ENCODE peak calls at places on chromosomes 13 and 19, in ten cellular contexts. Z is ascending aorta; P is CD8-positive, alpha-beta T cell; R is pancreas; Q is brain microvascular endothelial cell; T is CD8-positive, alpha-beta memory T cell; U is suprapubic skin; M is RWPE2; X is lung; L is testis. V is an unnamed sample.

GRCh38 chr13:73411067-73411809 is 352.4 kb downstream of the KLF5 start:
- DNase-seq in L (no peak), U (no peak), P (no peak), R (no peak), T (no peak), Z (no peak), M (no peak), Q (no peak), X (no peak), V (no peak)

GRCh38 chr13:29526741-29527140 is 68.7 kb downstream of the SLC7A1 start:
- DNase-seq in U (peak; percentile 42), Z (no peak), M (no peak), R (no peak), P (no peak), X (no peak), T (no peak), Q (no peak), L (no peak), V (no peak)

GRCh38 chr19:7340959-7341837 is 7.5 kb upstream of the ARHGEF18 start:
- DNase-seq in M (no peak), P (peak; percentile 84), X (peak; percentile 80), R (peak; percentile 89), Q (peak; percentile 72), Z (peak; percentile 86), U (peak; percentile 87), T (peak; percentile 63), L (peak; percentile 90), V (peak; percentile 70)

GRCh38 chr13:95564091-95564490 is 11.6 kb downstream of the CLDN10 start:
- DNase-seq in T (no peak), R (no peak), L (no peak), Z (no peak), Q (no peak), X (no peak), M (no peak), U (no peak), P (no peak), V (no peak)

GRCh38 chr13:79692846-79693245 is 211.9 kb downstream of the NDFIP2 start:
- DNase-seq in Q (no peak), U (no peak), X (no peak), P (no peak), R (no peak), M (no peak), T (no peak), L (no peak), Z (no peak), V (no peak)

GRCh38 chr19:29645911-29646310 is 19.4 kb upstream of the PLEKHF1 start:
- DNase-seq in U (peak; percentile 54), X (no peak), Z (no peak), T (no peak), Q (peak; percentile 18), L (peak; percentile 79), R (peak; percentile 34), M (no peak), P (no peak), V (peak; percentile 64)

GRCh38 chr13:51324714-51325440 is 14.6 kb upstream of the SERPINE3 start:
- DNase-seq in M (no peak), P (no peak), Z (no peak), Q (no peak), X (no peak), T (no peak), U (no peak), R (no peak), L (no peak), V (no peak)

GRCh38 chr19:1284979-1285736 is 515 bp upstream of the EFNA2 start:
- DNase-seq in Q (no peak), Z (no peak), U (peak; percentile 64), X (no peak), L (no peak), T (no peak), R (no peak), M (no peak), P (no peak), V (no peak)

GRCh38 chr13:110302986-110303385 is 4.0 kb downstream of the COL4A1 start:
- DNase-seq in M (no peak), L (no peak), X (no peak), R (no peak), U (no peak), T (no peak), Q (no peak), Z (no peak), P (no peak), V (no peak)

GRCh38 chr13:110300090-110300815 is 6.7 kb downstream of the COL4A1 start:
- DNase-seq in R (no peak), U (no peak), P (no peak), M (no peak), Z (no peak), L (no peak), Q (no peak), T (no peak), X (no peak), V (no peak)

GRCh38 chr13:110301606-110302131 is 5.3 kb downstream of the COL4A1 start:
- DNase-seq in T (no peak), Z (peak; percentile 66), X (no peak), L (no peak), P (no peak), U (no peak), M (no peak), R (no peak), Q (peak; percentile 80), V (peak; percentile 29)

GRCh38 chr13:110302154-110302553 is 4.8 kb downstream of the COL4A1 start:
- DNase-seq in U (no peak), M (no peak), Z (no peak), L (no peak), Q (no peak), X (no peak), T (no peak), P (no peak), R (no peak), V (no peak)

DNA sequence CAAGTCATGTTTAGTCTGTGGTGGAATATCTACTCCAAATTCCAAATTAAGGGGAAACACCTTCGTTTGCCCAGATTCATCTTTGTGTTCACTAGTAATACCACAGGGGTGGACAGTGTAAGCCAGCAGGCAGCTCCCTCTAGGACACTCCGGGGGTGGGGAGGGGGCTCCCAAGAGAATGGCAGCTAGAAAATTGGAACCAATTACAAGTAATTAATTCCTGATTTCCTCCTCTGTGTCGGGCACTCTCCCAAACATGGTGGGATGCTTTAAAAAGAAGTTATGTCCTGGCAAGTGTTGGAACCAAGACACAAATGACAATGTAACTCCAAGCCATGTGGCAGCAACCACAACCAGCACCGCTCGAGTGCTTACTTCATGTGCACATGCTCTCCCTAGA is 5.9 kb downstream of the COL4A1 start:
- DNase-seq in P (no peak), Z (peak; percentile 61), R (no peak), T (no peak), U (no peak), M (no peak), X (no peak), L (no peak), Q (no peak), V (no peak)
- H3K4me3 ChIP-seq in P (no peak overlapping the region), Z (peak overlapping the region; percentile 2), R (no peak overlapping the region), T (no peak overlapping the region), U (no peak overlapping the region), M (no peak overlapping the region), X (no peak overlapping the region), L (no peak overlapping the region), Q (no peak overlapping the region), V (no peak overlapping the region)

DNA sequence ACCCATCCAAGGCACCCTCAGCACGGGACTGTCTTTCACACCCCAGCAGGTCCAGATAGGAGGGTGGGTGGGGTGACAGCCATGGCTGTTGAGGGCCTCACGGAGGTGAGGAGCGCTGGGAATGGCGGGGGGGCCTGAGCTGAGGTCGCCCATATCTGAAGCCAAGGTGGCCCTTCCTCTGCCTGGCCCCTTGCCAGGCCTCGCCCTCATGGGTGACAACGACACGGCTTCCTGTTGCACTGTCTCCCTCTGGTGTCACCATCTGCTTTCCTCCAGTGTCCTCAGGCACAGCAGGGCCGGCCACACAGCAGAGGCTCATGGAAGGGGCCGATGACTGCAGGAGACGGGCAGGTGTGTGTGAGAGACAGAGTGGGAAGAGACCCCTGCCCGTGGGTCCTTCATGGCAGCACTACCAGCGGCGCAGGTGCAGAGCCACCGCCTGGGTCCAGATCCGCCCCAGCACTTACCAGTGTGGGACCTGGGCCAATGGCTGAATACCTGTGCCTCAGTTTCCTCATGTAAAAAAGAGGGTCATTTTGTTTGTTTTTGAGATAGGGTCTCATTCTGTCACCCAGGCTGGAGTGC is 8.1 kb upstream of the NKPD1 start:
- DNase-seq in R (no peak), L (no peak), U (no peak), X (no peak), Q (no peak), M (peak; percentile 50), Z (no peak), P (no peak), T (no peak), V (no peak)
- H3K36me3 ChIP-seq in R (no peaks in the 10 kb centered on the region), L (no peaks in the 10 kb centered on the region), U (no peaks in the 10 kb centered on the region), X (no peaks in the 10 kb centered on the region), Q (no peaks in the 10 kb centered on the region), M (no peaks in the 10 kb centered on the region), Z (no peaks in the 10 kb centered on the region), P (no peaks in the 10 kb centered on the region), T (no peaks in the 10 kb centered on the region), V (no peaks in the 10 kb centered on the region)

GRCh38 chr19:5222178-5222577 is 118.4 kb downstream of the PTPRS start:
- DNase-seq in R (no peak), L (no peak), T (no peak), U (no peak), M (no peak), X (no peak), P (no peak), Q (no peak), Z (no peak), V (no peak)
- H3K27me3 ChIP-seq in R (no peaks in the 10 kb centered on the region), L (no peaks in the 10 kb centered on the region), T (no peaks in the 10 kb centered on the region), U (no peaks in the 10 kb centered on the region), M (no peaks in the 10 kb centered on the region), X (no peaks in the 10 kb centered on the region), P (no peaks in the 10 kb centered on the region), Q (no peaks in the 10 kb centered on the region), Z (no peaks in the 10 kb centered on the region), V (no peaks in the 10 kb centered on the region)

GRCh38 chr19:4867534-4868285 is at the start of gene PLIN3:
- DNase-seq in P (peak; percentile 83), Z (peak; percentile 98), R (peak; percentile 97), U (peak; percentile 99), L (peak; percentile 98), M (peak; percentile 94), X (peak; percentile 97), Q (peak; percentile 96), T (peak; percentile 72), V (peak; percentile 95)

GRCh38 chr19:4866595-4867424 is 657 bp downstream of the PLIN3 start:
- DNase-seq in P (peak; percentile 11), L (peak; percentile 75), T (peak; percentile 16), U (peak; percentile 89), X (peak; percentile 63), M (no peak), Q (no peak), R (peak; percentile 53), Z (peak; percentile 84), V (peak; percentile 72)

GRCh38 chr19:4871711-4872110 is 4.2 kb upstream of the PLIN3 start:
- DNase-seq in M (no peak), X (no peak), Z (no peak), Q (no peak), P (no peak), U (no peak), R (no peak), T (no peak), L (no peak), V (no peak)

GRCh38 chr19:4870025-4870700 is 2.7 kb upstream of the PLIN3 start:
- DNase-seq in P (no peak), R (peak; percentile 50), X (peak; percentile 57), Z (peak; percentile 77), L (peak; percentile 40), U (no peak), M (peak; percentile 89), T (no peak), Q (peak; percentile 90), V (peak; percentile 82)

DNA sequence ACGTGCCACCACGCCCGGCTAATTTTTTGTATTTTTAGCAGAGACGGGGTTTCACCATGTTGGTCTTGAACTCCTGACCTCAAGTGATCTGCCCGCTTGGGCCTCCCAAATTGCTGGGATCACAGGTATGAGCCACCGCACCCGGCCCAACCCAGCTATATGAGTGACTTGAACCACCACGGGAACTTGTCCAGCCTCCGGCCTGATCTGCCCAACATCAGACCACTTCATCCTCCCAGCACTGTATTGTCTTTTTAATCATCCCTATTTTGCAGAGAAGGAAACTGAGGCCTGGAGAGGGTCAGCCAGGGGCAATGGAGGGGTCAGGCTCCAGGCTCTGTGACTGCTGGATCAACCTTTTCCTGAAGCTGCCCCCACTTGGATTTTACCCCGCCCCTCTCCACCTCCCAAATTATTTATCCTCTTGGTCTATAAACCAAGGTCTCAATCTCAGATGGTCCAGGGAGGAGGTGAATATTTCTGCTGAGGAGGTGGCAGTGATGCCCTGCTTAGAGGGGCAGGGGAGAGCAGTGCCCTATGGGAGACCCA is 893 bp upstream of the PLIN3 start:
- DNase-seq in Z (no peak), R (no peak), T (no peak), L (no peak), P (no peak), M (no peak), U (no peak), X (no peak), Q (no peak), V (no peak)
- H3K4me3 ChIP-seq in Z (no peak overlapping the region), R (no peak overlapping the region), T (peak overlapping the region; percentile 83), L (peak overlapping the region; percentile 96), P (no peak overlapping the region), M (no peak overlapping the region), U (peak overlapping the region; percentile 86), X (no peak overlapping the region), Q (no peak overlapping the region), V (no peak overlapping the region)

V was measured in MG63.